ENCODE peak calls at places on chromosome 16, in four cellular contexts. L, Z, Y and B are unnamed samples.

GRCh38 chr16:9665851-9666271 is 516.4 kb downstream of the GRIN2A start:
- DNase-seq in L (no peak), Z (no peak), Y (no peak), B (no peak)

GRCh38 chr16:81524382-81524781 is 79.8 kb downstream of the CMIP start:
- DNase-seq in L (peak; percentile 67), Z (no peak), Y (no peak), B (no peak)

GRCh38 chr16:13892301-13892700 is 27.7 kb upstream of the ERCC4 start:
- DNase-seq in L (no peak), Z (no peak), Y (no peak), B (no peak)

GRCh38 chr16:81711609-81712329 is 67.3 kb upstream of the PLCG2 start:
- DNase-seq in L (no peak), Z (no peak), Y (no peak), B (no peak)

GRCh38 chr16:12089492-12090161 is 113.1 kb downstream of the SNX29 start:
- DNase-seq in L (peak; percentile 64), Z (no peak), Y (peak; percentile 42), B (no peak)

GRCh38 chr16:53534206-53534605 is 31.2 kb upstream of the AKTIP start:
- DNase-seq in L (no peak), Z (no peak), Y (no peak), B (no peak)

GRCh38 chr16:85350973-85351372 is 238.7 kb upstream of the CIBAR2 start:
- DNase-seq in L (no peak), Z (no peak), Y (peak; percentile 78), B (no peak)

GRCh38 chr16:89431158-89431584 is 59.2 kb downstream of the ANKRD11 start:
- DNase-seq in L (no peak), Z (no peak), Y (no peak), B (no peak)

GRCh38 chr16:89155184-89155679 is 16.3 kb upstream of the CDH15 start:
- DNase-seq in L (no peak), Z (no peak), Y (peak; percentile 74), B (no peak)

GRCh38 chr16:2023098-2023925 is 3.4 kb upstream of the NHERF2 start:
- DNase-seq in L (peak; percentile 100), Z (peak; percentile 92), Y (peak; percentile 97), B (peak; percentile 92)

GRCh38 chr16:67833035-67833417 is 9.1 kb upstream of the THAP11 start:
- DNase-seq in L (no peak), Z (no peak), Y (no peak), B (no peak)

GRCh38 chr16:68445458-68445857 is 2.9 kb downstream of the SMPD3 start:
- DNase-seq in L (no peak), Z (peak; percentile 80), Y (no peak), B (peak; percentile 73)

GRCh38 chr16:3716831-3717234 is 491 bp downstream of the TRAP1 start:
- DNase-seq in L (no peak), Z (peak; percentile 57), Y (no peak), B (peak; percentile 29)

GRCh38 chr16:2827481-2827790 is 2.7 kb upstream of the ZG16B start:
- DNase-seq in L (no peak), Z (no peak), Y (no peak), B (no peak)

GRCh38 chr16:10744370-10745030 is 858 bp downstream of the NUBP1 start:
- DNase-seq in L (no peak), Z (no peak), Y (no peak), B (no peak)

GRCh38 chr16:4253394-4254150 is 11.7 kb upstream of the SRL start:
- DNase-seq in L (peak; percentile 99), Z (peak; percentile 100), Y (peak; percentile 100), B (peak; percentile 99)

GRCh38 chr16:5393070-5393469 is 295.5 kb upstream of the EEF2KMT start:
- DNase-seq in L (no peak), Z (no peak), Y (no peak), B (no peak)

GRCh38 chr16:2973081-2973480 is 3.9 kb downstream of the PAQR4 start:
- DNase-seq in L (no peak), Z (no peak), Y (no peak), B (no peak)

GRCh38 chr16:22123759-22124490 is 31.6 kb downstream of the VWA3A start:
- DNase-seq in L (no peak), Z (no peak), Y (no peak), B (no peak)

GRCh38 chr16:68385371-68385770 is 62.9 kb downstream of the SMPD3 start:
- DNase-seq in L (no peak), Z (no peak), Y (no peak), B (no peak)

GRCh38 chr16:8828541-8829165 is 31.0 kb downstream of the PMM2 start:
- DNase-seq in L (no peak), Z (no peak), Y (no peak), B (no peak)

GRCh38 chr16:22220076-22220453 is 14.0 kb downstream of the EEF2K start:
- DNase-seq in L (no peak), Z (no peak), Y (peak; percentile 66), B (no peak)

GRCh38 chr16:67814567-67814966 is 7.9 kb downstream of the TSNAXIP1 start:
- DNase-seq in L (no peak), Z (no peak), Y (no peak), B (no peak)

GRCh38 chr16:11202260-11203091 is 53.5 kb downstream of the SOCS1 start:
- DNase-seq in L (no peak), Z (peak; percentile 79), Y (no peak), B (no peak)

GRCh38 chr16:70250748-70251650 is 741 bp downstream of the EXOSC6 start:
- DNase-seq in L (peak; percentile 58), Z (peak; percentile 59), Y (peak; percentile 40), B (peak; percentile 45)

GRCh38 chr16:86495756-86496261 is 14.5 kb upstream of the FOXF1 start:
- DNase-seq in L (no peak), Z (no peak), Y (no peak), B (no peak)
- H3K4me3 ChIP-seq in L (no peak overlapping the region), Z (no peak overlapping the region), Y (no peak overlapping the region), B (no peak overlapping the region)

GRCh38 chr16:49754495-49755290 is 101.2 kb downstream of the ZNF423 start:
- DNase-seq in L (no peak), Z (peak; percentile 3), Y (peak; percentile 45), B (peak; percentile 81)
- H3K4me3 ChIP-seq in L (no peak overlapping the region), Z (no peak overlapping the region), Y (peak overlapping the region; percentile 31), B (peak overlapping the region; percentile 20)

DNA sequence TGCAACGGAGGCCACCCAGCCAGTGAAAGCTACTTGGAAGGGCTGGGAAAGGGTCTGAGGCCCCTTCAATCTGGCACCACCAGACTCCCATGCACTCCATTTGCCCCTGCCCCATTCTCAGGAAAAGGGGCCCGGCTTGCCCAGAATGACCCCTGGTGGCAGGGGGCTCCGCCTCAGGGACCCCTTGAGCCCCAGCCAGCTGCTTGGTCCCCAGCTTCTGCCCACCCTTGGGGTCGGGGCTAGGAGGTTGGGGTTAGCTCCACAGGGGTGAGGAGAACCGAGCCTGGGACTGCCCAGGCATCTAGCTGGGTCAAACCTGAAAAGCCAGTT is 1.3 kb downstream of the RHBDF1 start:
- DNase-seq in L (no peak), Z (no peak), Y (no peak), B (no peak)
- H3K4me3 ChIP-seq in L (no peak overlapping the region), Z (no peak overlapping the region), Y (peak overlapping the region; percentile 75), B (peak overlapping the region; percentile 70)

DNA sequence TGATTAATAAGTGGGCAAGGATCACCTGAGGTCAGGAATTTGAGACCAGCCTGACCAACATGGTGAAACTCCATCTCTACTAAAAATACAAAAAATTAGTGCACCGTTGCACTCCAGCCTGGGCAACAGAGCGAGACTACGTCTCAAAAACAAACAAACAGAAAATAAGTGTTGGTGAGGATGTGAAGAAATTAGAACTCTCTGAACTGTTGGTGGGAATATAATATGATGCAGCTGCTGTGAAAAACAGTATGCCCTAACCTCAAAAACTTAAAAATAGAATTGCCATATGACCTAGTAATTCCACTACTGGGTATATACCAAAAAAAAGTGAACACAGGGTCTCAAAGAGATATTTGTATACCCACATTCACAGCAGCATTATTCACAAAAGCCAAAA is 26.1 kb downstream of the GLG1 start:
- DNase-seq in L (no peak), Z (peak; percentile 69), Y (no peak), B (no peak)
- H3K4me3 ChIP-seq in L (no peak overlapping the region), Z (peak overlapping the region; percentile 23), Y (no peak overlapping the region), B (no peak overlapping the region)

DNA sequence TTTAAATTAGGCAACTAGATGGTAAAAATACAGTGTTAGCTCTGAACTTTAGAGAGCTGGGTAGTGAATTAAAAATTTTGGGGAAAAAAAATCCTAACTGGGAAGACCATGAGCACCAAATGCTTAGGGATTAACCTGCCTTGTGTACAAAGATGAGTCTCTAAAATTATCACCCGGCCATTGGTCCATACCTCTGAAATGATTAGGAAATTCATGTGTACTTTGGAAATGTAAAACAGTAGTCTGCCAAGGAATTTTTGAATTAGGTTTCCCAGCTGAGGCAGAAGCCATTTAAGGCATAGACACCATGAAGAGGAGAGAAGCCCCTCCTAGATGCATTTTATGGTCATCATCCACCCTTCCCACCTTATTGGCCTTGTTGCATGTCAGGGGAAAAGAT is 670.5 kb upstream of the SALL1 start:
- DNase-seq in L (no peak), Z (no peak), Y (no peak), B (no peak)
- H3K4me3 ChIP-seq in L (no peak overlapping the region), Z (no peak overlapping the region), Y (no peak overlapping the region), B (no peak overlapping the region)

DNA sequence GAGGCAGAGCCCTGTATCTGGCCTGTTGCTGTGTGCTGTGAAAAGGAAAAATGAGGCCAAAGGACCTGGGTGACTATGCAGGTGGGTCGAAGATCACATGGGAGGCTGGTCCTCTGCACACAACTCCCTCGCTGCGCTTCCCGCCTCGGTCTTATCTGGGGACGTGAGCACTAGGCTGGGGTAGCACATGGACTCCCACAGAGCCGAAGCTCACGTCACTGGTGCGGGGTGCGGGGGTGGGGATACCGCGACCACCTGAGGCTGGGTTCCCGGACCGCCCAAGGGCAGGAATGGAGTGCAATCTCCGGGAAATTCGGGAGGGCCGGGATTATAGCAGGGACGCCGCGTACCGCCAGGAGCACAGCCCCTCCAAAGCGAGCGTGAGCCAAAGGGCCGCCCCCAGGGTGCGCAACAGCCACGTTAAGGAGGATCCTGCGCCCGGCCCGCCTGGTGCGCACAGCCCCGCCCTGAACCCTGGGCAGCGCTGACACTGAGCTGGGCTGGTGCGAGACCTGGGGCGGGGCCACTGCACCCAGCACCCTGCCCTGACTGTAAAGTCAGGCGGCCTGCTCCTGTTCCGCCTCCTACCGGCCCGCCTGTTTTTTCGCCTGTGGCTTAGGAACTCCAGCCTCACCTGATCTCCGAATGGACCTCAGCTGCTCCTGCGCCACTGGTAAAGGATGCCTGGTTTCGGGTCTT is 4.8 kb downstream of the MT1A start:
- DNase-seq in L (peak; percentile 86), Z (peak; percentile 59), Y (peak; percentile 77), B (no peak)
- H3K4me3 ChIP-seq in L (peak overlapping the region; percentile 33), Z (no peak overlapping the region), Y (peak overlapping the region; percentile 38), B (peak overlapping the region; percentile 5)

DNA sequence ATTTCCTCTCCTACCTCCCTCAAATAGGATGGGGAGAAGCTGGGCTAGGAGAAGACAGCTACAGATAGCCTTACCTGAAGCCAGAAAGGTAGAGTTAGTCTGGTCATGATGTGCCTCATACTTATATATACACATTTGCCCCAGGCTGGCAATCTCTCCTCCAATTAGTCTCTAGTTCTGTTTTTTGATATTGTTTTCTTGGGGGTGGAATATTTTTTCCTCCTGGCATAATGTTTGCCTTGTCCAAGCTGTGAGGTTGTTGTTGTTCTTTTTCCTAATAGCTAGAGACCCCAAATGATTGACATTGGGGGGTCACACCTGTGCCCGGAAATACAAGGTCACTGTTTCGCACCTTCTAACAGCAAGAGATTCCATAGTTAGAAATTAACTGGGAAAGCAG is at the start of gene UMOD:
- DNase-seq in L (no peak), Z (no peak), Y (no peak), B (no peak)
- H3K4me3 ChIP-seq in L (no peak within 1 kb of the TSS), Z (no peak within 1 kb of the TSS), Y (no peak within 1 kb of the TSS), B (no peak within 1 kb of the TSS)